ENCODE peak calls at places on chromosomes 2 and 18, in seven cellular contexts. M is K562, W is endothelial cell of umbilical vein, Q is tibial nerve, A is stomach, O is uterus, T is ovary. Y is an unnamed sample.

GRCh38 chr2:175834472-175834871 is 167.6 kb downstream of the LNPK start:
- DNase-seq in M (no peak), W (no peak), Q (no peak), A (no peak), O (no peak), T (no peak), Y (no peak)

GRCh38 chr2:101852824-101853223 is 138.9 kb upstream of the IL1R2 start:
- DNase-seq in M (no peak), W (no peak), Q (no peak), A (no peak), O (no peak), T (no peak), Y (no peak)

GRCh38 chr2:46983065-46983801 is 67.6 kb upstream of the MCFD2 start:
- DNase-seq in M (peak; percentile 57), W (peak; percentile 47), Q (no peak), A (peak; percentile 33), O (no peak), T (no peak), Y (peak; percentile 89)

GRCh38 chr2:71700041-71700879 is 246.9 kb downstream of the DYSF start:
- DNase-seq in M (no peak), W (no peak), Q (no peak), A (no peak), O (no peak), T (no peak), Y (peak; percentile 59)

GRCh38 chr18:77177009-77177408 is 44.4 kb upstream of the MBP start:
- DNase-seq in M (no peak), W (no peak), Q (no peak), A (no peak), O (no peak), T (no peak), Y (no peak)

GRCh38 chr2:48600204-48600813 is 17.3 kb upstream of the GTF2A1L start:
- DNase-seq in M (peak; percentile 63), W (peak; percentile 78), Q (no peak), A (no peak), O (no peak), T (no peak), Y (no peak)

GRCh38 chr18:31101148-31102019 is 837 bp downstream of the DSC2 start:
- DNase-seq in M (peak; percentile 87), W (no peak), Q (peak; percentile 51), A (peak; percentile 75), O (peak; percentile 23), T (peak; percentile 51), Y (peak; percentile 91)

GRCh38 chr2:203583696-203584095 is 48.6 kb upstream of the RAPH1 start:
- DNase-seq in M (no peak), W (peak; percentile 56), Q (no peak), A (no peak), O (no peak), T (no peak), Y (no peak)

GRCh38 chr2:201956361-201956760 is 77.3 kb upstream of the FZD7 start:
- DNase-seq in M (no peak), W (no peak), Q (no peak), A (no peak), O (no peak), T (no peak), Y (no peak)

GRCh38 chr2:66569321-66569851 is 134.5 kb downstream of the MEIS1 start:
- DNase-seq in M (peak; percentile 69), W (peak; percentile 53), Q (no peak), A (no peak), O (peak; percentile 40), T (no peak), Y (no peak)

GRCh38 chr2:147843421-147843863 is 1.4 kb upstream of the ACVR2A start:
- DNase-seq in M (no peak), W (no peak), Q (no peak), A (no peak), O (no peak), T (no peak), Y (no peak)

GRCh38 chr18:49910986-49911385 is 97.7 kb upstream of the ACAA2 start:
- DNase-seq in M (no peak), W (no peak), Q (no peak), A (no peak), O (no peak), T (no peak), Y (no peak)

GRCh38 chr2:27606611-27607010 is 22.2 kb downstream of the CCDC121 start:
- DNase-seq in M (no peak), W (no peak), Q (no peak), A (no peak), O (no peak), T (no peak), Y (no peak)

GRCh38 chr2:151669585-151670081 is 64.6 kb downstream of the NEB start:
- DNase-seq in M (peak; percentile 80), W (no peak), Q (no peak), A (no peak), O (no peak), T (no peak), Y (no peak)

GRCh38 chr2:69683170-69683971 is 39.8 kb upstream of the AAK1 start:
- DNase-seq in M (peak; percentile 66), W (peak; percentile 98), Q (no peak), A (no peak), O (peak; percentile 57), T (no peak), Y (no peak)

GRCh38 chr18:52343138-52343537 is 3.1 kb downstream of the DCC start:
- DNase-seq in M (no peak), W (no peak), Q (no peak), A (no peak), O (no peak), T (no peak), Y (no peak)

GRCh38 chr2:207768168-207768890 is 1.4 kb downstream of the FZD5 start:
- DNase-seq in M (no peak), W (peak; percentile 63), Q (no peak), A (peak; percentile 69), O (peak; percentile 33), T (peak; percentile 44), Y (peak; percentile 86)

GRCh38 chr2:4964579-4964978 is 727.6 kb upstream of the SOX11 start:
- DNase-seq in M (no peak), W (no peak), Q (no peak), A (no peak), O (no peak), T (no peak), Y (no peak)

GRCh38 chr2:54523336-54523959 is 67.3 kb downstream of the SPTBN1 start:
- DNase-seq in M (no peak), W (no peak), Q (no peak), A (no peak), O (no peak), T (no peak), Y (no peak)

GRCh38 chr2:64112016-64112415 is 32.2 kb downstream of the PELI1 start:
- DNase-seq in M (no peak), W (no peak), Q (no peak), A (no peak), O (no peak), T (no peak), Y (no peak)

DNA sequence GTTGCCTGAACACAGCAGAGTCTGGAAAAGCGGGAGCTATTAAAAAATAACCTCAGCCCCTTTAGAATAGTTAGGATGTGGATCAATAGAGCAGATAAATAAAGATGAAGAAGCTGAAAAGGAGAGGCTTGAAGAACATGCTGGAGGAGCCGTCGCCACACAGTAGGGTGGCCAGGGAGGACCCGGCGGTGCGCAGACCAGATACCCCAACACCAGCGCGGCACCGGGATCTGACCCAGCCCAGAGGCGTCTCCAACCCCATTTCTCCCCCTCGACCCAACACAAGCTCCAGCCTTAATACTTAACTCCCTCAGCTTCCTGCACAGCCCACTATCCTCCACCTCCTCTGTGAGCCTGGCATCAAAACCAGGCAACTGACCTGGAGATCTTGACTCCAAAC is 16.0 kb downstream of the CYB5A start:
- DNase-seq in M (no peak), W (no peak), Q (no peak), A (no peak), O (no peak), T (no peak), Y (no peak)
- TF ChIP-seq POLR2A in M (no peak), W (no peak), Q (no peak), A (no peak), O (no peak), T (no peak), Y (no peak)

DNA sequence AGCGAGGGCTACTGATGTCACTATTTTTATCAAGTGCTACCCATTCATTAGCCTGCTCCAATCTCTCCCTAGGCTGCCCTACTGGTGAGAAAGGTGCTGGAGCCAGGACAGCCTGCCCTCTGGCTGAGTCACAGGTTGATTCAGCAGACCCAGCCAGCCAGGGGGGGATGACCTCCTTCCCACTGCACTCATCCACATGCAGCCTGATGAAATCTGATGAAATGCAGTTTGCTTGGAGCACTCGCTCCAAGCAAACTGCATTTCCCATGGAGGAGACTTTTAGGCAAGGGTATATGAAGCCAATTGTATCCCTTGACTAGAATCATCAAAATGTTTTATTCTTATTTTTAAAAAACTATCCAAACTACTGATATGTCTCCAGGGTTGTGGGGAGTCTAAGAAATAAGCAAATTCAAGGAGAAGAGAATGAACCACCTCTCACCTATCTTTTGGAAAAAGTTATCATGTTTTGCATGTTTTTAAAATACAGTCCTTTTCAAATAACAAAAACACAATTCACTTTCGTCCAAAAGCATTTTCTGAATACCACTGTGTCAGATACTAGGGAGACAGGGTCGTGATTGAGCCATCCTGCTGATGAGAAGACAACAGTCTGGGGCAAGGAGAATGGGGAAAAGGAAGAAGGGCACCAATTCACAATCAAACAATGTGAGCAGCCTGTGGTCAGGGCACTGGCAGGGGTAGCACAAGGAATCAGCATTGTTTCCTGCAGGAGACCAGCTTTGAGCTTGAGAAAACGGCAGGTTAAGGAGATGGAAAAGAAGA is 128.3 kb downstream of the AFF3 start:
- DNase-seq in M (peak; percentile 29), W (peak; percentile 21), Q (no peak), A (peak; percentile 41), O (peak; percentile 79), T (peak; percentile 73), Y (no peak)
- H3K27ac ChIP-seq in M (no peak overlapping the region), W (no peak overlapping the region), Q (no peak overlapping the region), A (no peak overlapping the region), O (peak overlapping the region; percentile 34), T (no peak overlapping the region), Y (no peak overlapping the region)

DNA sequence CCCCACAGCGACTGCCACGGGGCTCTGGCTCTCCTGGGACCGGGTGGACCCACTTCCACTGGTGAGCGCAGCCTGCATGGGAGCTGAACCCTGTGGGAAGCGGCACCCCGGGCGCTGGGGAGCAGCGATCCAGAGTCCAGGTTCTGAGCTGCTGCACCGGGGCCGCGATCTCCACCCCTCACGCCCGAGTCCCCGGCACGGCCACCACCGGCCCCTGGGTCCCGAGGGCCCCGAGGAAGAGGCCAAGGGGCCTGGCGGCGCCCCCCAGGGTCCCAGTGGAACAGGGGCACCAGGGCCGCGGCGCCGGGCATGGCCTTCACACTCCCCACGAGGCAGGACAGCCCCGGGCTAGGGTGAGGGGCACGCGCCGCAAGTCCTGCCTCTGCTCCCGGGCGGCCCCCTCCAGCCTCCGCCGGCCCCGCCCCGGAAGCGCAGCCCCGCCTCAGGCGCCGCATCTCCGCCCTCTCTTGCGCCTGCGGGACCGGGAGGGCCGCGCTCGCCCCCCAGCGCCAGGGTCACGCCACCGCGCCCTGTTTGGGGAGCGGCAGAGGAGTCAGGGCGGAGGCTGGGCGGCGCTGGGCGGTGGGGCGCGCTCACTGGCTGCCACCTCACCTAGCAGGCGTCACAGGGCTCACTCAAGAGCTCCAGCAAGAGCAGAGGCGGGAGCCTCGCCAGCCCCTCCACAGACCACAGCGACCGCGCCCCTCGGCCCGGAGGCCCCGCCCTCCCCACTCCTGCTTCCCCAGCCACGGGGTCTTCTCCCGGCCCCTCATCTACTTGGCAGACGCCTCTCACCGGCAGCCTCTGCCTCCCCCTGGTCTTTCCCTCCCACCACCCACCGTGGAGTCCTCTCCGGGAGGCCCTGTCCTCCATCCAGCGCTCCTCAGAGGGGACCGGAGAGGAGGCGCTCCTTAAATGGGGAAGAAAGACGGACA is 26.8 kb downstream of the THAP4 start:
- DNase-seq in M (peak; percentile 90), W (peak; percentile 83), Q (peak; percentile 45), A (peak; percentile 90), O (peak; percentile 82), T (peak; percentile 76), Y (peak; percentile 96)
- TF ChIP-seq POLR2A in M (no peak), W (peak; percentile 35), Q (no peak), A (no peak), O (peak; percentile 46), T (no peak), Y (no peak)

GRCh38 chr18:577606-578005 is 2.6 kb upstream of the CETN1 start:
- DNase-seq in M (no peak), W (no peak), Q (no peak), A (no peak), O (no peak), T (no peak), Y (no peak)
- H3K27ac ChIP-seq in M (no peak overlapping the region), W (no peak overlapping the region), Q (no peak overlapping the region), A (no peak overlapping the region), O (no peak overlapping the region), T (no peak overlapping the region), Y (no peak overlapping the region)